ENCODE peak calls at places on chromosomes 16 and 17, in seven cellular contexts. M is neuronal stem cell, I is mesendoderm, D is H9, Q is mesenchymal stem cell, K is H1, U is trophoblast cell. E is an unnamed sample.
A peak's percentile ranks its signal among the peaks of the same experiment; 100 is the strongest.

GRCh38 chr16:11201498-11202259 is 54.3 kb downstream of the SOCS1 start:
- DNase-seq in M (no peak), I (peak; percentile 87), D (peak; percentile 86), Q (peak; percentile 94), K (no peak), U (peak; percentile 67), E (peak; percentile 93)

GRCh38 chr17:69949931-69950330 is 125.1 kb upstream of the KCNJ16 start:
- DNase-seq in M (no peak), I (no peak), D (no peak), Q (no peak), K (no peak), U (no peak), E (peak; percentile 7)

GRCh38 chr17:32958418-32958817 is 30.5 kb downstream of the TMEM98 start:
- DNase-seq in M (no peak), I (no peak), D (no peak), Q (no peak), K (no peak), U (no peak), E (no peak)

GRCh38 chr17:64200080-64201042 is 62.7 kb downstream of the TEX2 start:
- DNase-seq in M (no peak), I (peak; percentile 15), D (no peak), Q (no peak), K (no peak), U (no peak), E (peak; percentile 67)

GRCh38 chr17:41659813-41660212 is 28.9 kb upstream of the EIF1 start:
- DNase-seq in M (no peak), I (no peak), D (no peak), Q (no peak), K (no peak), U (no peak), E (peak; percentile 22)

GRCh38 chr16:86846136-86846535 is 267.8 kb downstream of the FOXL1 start:
- DNase-seq in M (no peak), I (no peak), D (no peak), Q (no peak), K (no peak), U (no peak), E (peak; percentile 55)

GRCh38 chr17:50604470-50604869 is 30.2 kb upstream of the ABCC3 start:
- DNase-seq in M (no peak), I (no peak), D (peak; percentile 73), Q (peak; percentile 38), K (no peak), U (no peak), E (peak; percentile 28)

GRCh38 chr17:8153550-8153956 is 1.3 kb upstream of the PER1 start:
- DNase-seq in M (no peak), I (peak; percentile 72), D (peak; percentile 55), Q (peak; percentile 98), K (no peak), U (no peak), E (peak; percentile 97)

GRCh38 chr16:74455619-74456289 is 34.5 kb upstream of the CLEC18B start:
- DNase-seq in M (no peak), I (no peak), D (no peak), Q (peak; percentile 67), K (no peak), U (no peak), E (peak; percentile 33)

GRCh38 chr16:57303910-57304168 is 19.4 kb upstream of the PLLP start:
- DNase-seq in M (no peak), I (no peak), D (no peak), Q (no peak), K (no peak), U (no peak), E (no peak)

GRCh38 chr17:45021607-45022287 is 29.7 kb downstream of the DCAKD start:
- DNase-seq in M (peak; percentile 65), I (peak; percentile 55), D (peak; percentile 80), Q (peak; percentile 65), K (peak; percentile 85), U (peak; percentile 54), E (peak; percentile 47)

GRCh38 chr17:1329745-1330343 is 50.4 kb downstream of the TRARG1 start:
- DNase-seq in M (no peak), I (no peak), D (no peak), Q (no peak), K (no peak), U (no peak), E (no peak)

GRCh38 chr17:82595893-82596292 is 52.4 kb downstream of the WDR45B start:
- DNase-seq in M (no peak), I (no peak), D (no peak), Q (no peak), K (no peak), U (no peak), E (no peak)

GRCh38 chr16:48188449-48189102 is 32.8 kb upstream of the ABCC12 start:
- DNase-seq in M (no peak), I (no peak), D (no peak), Q (no peak), K (no peak), U (no peak), E (no peak)

GRCh38 chr17:27743288-27743885 is 56.9 kb downstream of the NOS2 start:
- DNase-seq in M (no peak), I (no peak), D (peak; percentile 14), Q (no peak), K (peak; percentile 19), U (no peak), E (no peak)
- H3K23ac ChIP-seq in M (no peak overlapping the region), I (no peak overlapping the region), D (no peak overlapping the region), Q (no peak overlapping the region), K (no peak overlapping the region), U (no peak overlapping the region), E (no peak overlapping the region)

DNA sequence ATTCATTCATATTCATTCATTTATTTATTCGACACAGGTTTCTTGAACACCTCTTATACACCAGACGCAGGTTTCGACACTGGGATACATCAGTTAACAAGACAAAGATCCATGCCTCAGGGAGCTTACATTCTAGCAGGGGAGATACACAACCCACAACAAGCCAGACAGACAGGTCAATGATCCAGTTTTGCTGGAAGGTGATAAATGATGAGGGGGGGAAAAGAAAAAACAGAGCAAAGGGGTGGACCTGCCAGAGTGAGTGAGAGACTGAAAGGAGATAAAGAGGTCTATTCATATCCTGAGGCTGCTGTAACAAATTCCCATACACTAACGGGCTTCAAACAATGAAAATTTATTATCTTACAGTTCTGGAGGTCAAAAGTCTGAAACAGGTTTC is 81.7 kb downstream of the GAS7 start:
- DNase-seq in M (no peak), I (peak; percentile 51), D (no peak), Q (no peak), K (no peak), U (peak; percentile 79), E (no peak)
- H3K18ac ChIP-seq in M (no peak overlapping the region), I (peak overlapping the region; percentile 7), D (no peak overlapping the region), Q (peak overlapping the region; percentile 23), K (no peak overlapping the region), U (no peak overlapping the region), E (no peak overlapping the region)

DNA sequence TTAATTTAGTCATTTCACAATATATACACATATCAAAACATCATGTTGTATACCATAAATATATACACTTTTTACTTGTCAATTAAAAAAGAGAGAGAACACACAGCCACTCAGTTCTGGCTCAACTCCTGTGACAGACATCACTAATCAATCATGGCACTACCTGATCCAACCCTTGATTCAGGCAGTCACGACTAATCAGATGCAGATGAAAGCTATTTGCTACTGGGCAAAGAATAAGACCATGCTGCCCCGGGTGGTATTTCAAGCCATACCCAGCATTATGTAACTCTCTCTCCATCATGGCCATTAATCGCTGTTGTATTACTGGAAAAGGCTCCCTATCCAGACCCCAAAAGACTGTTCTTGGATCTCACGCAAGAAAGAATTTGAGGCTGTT is 345.7 kb downstream of the HAPSTR1 start:
- DNase-seq in M (no peak), I (peak; percentile 57), D (peak; percentile 53), Q (no peak), K (no peak), U (no peak), E (no peak)
- H2AK5ac ChIP-seq in M (no peak overlapping the region), I (no peak overlapping the region), D (no peak overlapping the region), Q (no peak overlapping the region), K (no peak overlapping the region), U (no peak overlapping the region), E (no peak overlapping the region)

GRCh38 chr16:9151597-9151996 is 60.2 kb downstream of the HAPSTR1 start:
- DNase-seq in M (no peak), I (no peak), D (no peak), Q (peak; percentile 95), K (no peak), U (no peak), E (peak; percentile 84)

GRCh38 chr16:9152649-9153501 is 61.4 kb downstream of the HAPSTR1 start:
- DNase-seq in M (no peak), I (no peak), D (no peak), Q (no peak), K (no peak), U (no peak), E (no peak)

GRCh38 chr16:9148376-9149015 is 57.1 kb downstream of the HAPSTR1 start:
- DNase-seq in M (no peak), I (peak; percentile 54), D (no peak), Q (no peak), K (no peak), U (no peak), E (no peak)

GRCh38 chr16:9153502-9153864 is 62.0 kb downstream of the HAPSTR1 start:
- DNase-seq in M (no peak), I (no peak), D (no peak), Q (no peak), K (no peak), U (no peak), E (no peak)

DNA sequence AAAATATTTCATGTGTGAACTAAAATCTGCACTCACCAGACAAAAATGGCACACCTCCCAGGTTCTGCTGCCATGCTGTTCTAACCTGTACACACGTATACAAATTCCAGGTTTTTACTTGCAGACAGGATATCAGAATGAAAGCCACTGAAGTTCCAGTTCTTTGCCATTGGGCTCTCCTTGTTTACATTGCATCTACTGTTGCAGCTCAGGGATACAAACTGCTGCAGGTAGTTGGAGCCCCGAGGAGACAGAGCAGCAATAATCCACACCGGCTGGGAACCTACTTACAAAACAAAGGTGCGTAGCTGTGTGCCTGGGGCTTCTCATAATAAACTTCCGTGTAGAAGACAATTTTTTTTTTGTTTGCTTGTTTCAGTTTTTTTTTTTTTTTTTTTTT is 59.6 kb downstream of the HAPSTR1 start:
- DNase-seq in M (no peak), I (no peak), D (no peak), Q (no peak), K (no peak), U (no peak), E (no peak)
- H3K23ac ChIP-seq in M (no peak overlapping the region), I (no peak overlapping the region), D (no peak overlapping the region), Q (no peak overlapping the region), K (no peak overlapping the region), U (no peak overlapping the region), E (no peak overlapping the region)

DNA sequence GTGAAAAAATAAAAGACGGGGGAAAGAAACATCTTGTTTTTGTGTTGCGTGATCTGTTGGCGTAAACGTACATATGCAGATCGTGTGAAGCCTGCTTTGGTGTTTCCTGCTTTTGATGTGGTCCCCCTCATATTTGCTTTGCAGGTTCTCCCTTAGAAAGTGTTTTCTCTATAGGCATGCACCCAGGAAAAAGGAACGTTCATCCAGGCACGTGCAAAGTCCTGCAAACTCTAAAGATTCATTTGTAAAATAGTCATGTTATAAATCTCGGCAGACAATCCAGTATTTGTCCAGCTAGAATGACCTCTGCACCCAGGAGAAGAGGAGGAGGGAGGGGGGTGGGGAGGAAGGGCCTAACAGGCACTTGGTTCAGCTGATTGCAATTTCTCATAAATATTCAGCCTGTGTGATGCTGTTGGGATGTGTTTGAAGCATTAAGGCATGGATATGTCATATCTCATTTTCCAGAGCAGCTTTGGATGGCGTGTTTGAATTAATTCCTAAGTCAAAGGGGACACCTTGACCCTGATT is 40.3 kb upstream of the DDX52 start:
- DNase-seq in M (no peak), I (no peak), D (no peak), Q (no peak), K (no peak), U (no peak), E (no peak)
- H3K18ac ChIP-seq in M (no peak overlapping the region), I (no peak overlapping the region), D (no peak overlapping the region), Q (no peak overlapping the region), K (no peak overlapping the region), U (no peak overlapping the region), E (no peak overlapping the region)

E was measured in IMR-90.